ENCODE peak calls at places on chromosomes 7 and 10, in seven cellular contexts. Z is nucleus accumbens, R is cardiac septum, A is posterior cingulate gyrus, U is dermis blood vessel endothelial cell, B is AG08395, L is AG04450. S is an unnamed sample.

GRCh38 chr7:8109196-8110022 is 140.8 kb downstream of the GLCCI1 start:
- DNase-seq in U (no peak), R (no peak), Z (no peak), B (peak), A (no peak), L (no peak), S (no peak)

GRCh38 chr10:120514035-120514620 is 57.1 kb downstream of the PLPP4 start:
- DNase-seq in A (no peak), L (no peak), Z (no peak), U (peak), R (no peak), B (peak), S (no peak)

GRCh38 chr7:99469381-99470065 is 3.2 kb upstream of the ZNF789 start:
- DNase-seq in R (no peak), Z (no peak), L (no peak), A (no peak), B (no peak), U (no peak), S (no peak)

GRCh38 chr7:28596245-28596935 is 184.1 kb downstream of the CREB5 start:
- DNase-seq in Z (no peak), B (peak), L (no peak), A (no peak), U (no peak), R (no peak), S (no peak)

GRCh38 chr7:45971661-45972175 is 50.6 kb upstream of the IGFBP3 start:
- DNase-seq in U (no peak), R (no peak), A (no peak), L (no peak), B (no peak), Z (no peak), S (no peak)

GRCh38 chr7:138546829-138547228 is 86.8 kb downstream of the TRIM24 start:
- DNase-seq in B (no peak), U (no peak), R (no peak), Z (no peak), A (no peak), L (no peak), S (no peak)

GRCh38 chr10:21364196-21365114 is 161.0 kb downstream of the SKIDA1 start:
- DNase-seq in Z (no peak), U (peak), R (no peak), B (peak), A (no peak), L (peak), S (peak)

GRCh38 chr7:121126801-121127534 is 138.5 kb downstream of the CPED1 start:
- DNase-seq in B (no peak), A (no peak), U (peak), Z (no peak), L (no peak), R (no peak), S (no peak)

GRCh38 chr7:75993689-75994387 is 557 bp downstream of the TMEM120A start:
- DNase-seq in U (peak), Z (no peak), A (peak), R (peak), B (peak), L (no peak), S (peak)

GRCh38 chr10:34184901-34185386 is 630.2 kb downstream of the PARD3 start:
- DNase-seq in A (no peak), B (no peak), Z (no peak), L (no peak), U (peak), R (no peak), S (no peak)

GRCh38 chr10:21935439-21936023 is 68.0 kb downstream of the DNAJC1 start:
- DNase-seq in R (no peak), U (no peak), L (no peak), Z (no peak), A (no peak), B (no peak), S (no peak)

GRCh38 chr7:124747072-124747471 is 18.5 kb downstream of the GPR37 start:
- DNase-seq in Z (no peak), B (no peak), L (no peak), U (no peak), R (no peak), A (no peak), S (no peak)

GRCh38 chr10:45454262-45454661 is 80.2 kb downstream of the ALOX5 start:
- DNase-seq in B (no peak), Z (no peak), U (peak), L (no peak), A (no peak), R (no peak), S (no peak)

GRCh38 chr10:96971324-96971723 is 139.2 kb downstream of the LCOR start:
- DNase-seq in Z (no peak), B (no peak), U (no peak), L (no peak), A (no peak), R (no peak), S (no peak)

GRCh38 chr7:100866721-100867039 is 507 bp upstream of the TRIP6 start:
- DNase-seq in U (no peak), Z (no peak), A (no peak), L (no peak), B (no peak), R (no peak), S (no peak)

GRCh38 chr10:4431114-4431862 is 394.7 kb upstream of the AKR1E2 start:
- DNase-seq in A (no peak), R (no peak), U (no peak), Z (no peak), B (peak), L (peak), S (peak)

GRCh38 chr10:102452672-102453340 is 1.5 kb upstream of the C10orf95 start:
- DNase-seq in Z (no peak), U (peak), L (no peak), R (no peak), A (peak), B (peak), S (no peak)

GRCh38 chr7:116311816-116312471 is 101.6 kb downstream of the TES start:
- DNase-seq in L (no peak), Z (no peak), U (no peak), R (no peak), B (no peak), A (no peak), S (no peak)

GRCh38 chr10:71700735-71701368 is 18.7 kb downstream of the C10orf105 start:
- DNase-seq in L (no peak), R (no peak), A (no peak), Z (no peak), B (no peak), U (no peak), S (no peak)

GRCh38 chr7:37065779-37066271 is 341.5 kb upstream of the AOAH start:
- DNase-seq in Z (no peak), B (no peak), R (no peak), U (no peak), L (no peak), A (no peak), S (no peak)

GRCh38 chr10:131667047-131667446 is 233.8 kb upstream of the PPP2R2D start:
- DNase-seq in B (no peak), A (no peak), R (no peak), Z (no peak), L (no peak), U (no peak), S (no peak)

GRCh38 chr10:70320751-70321150 is 36.9 kb upstream of the NPFFR1 start:
- DNase-seq in B (peak), L (no peak), U (no peak), A (no peak), R (peak), Z (no peak), S (no peak)

GRCh38 chr7:142960955-142961512 is 1.1 kb downstream of the KEL start:
- DNase-seq in B (no peak), R (no peak), U (no peak), Z (no peak), L (no peak), A (no peak), S (no peak)

GRCh38 chr10:19412531-19412930 is 363.9 kb downstream of the MALRD1 start:
- DNase-seq in A (no peak), U (no peak), Z (no peak), L (peak), R (no peak), B (no peak), S (no peak)

GRCh38 chr7:28356619-28357018 is 55.7 kb upstream of the CREB5 start:
- DNase-seq in U (no peak), Z (no peak), B (no peak), R (no peak), A (no peak), L (no peak), S (no peak)

GRCh38 chr7:131600578-131600977 is 44.1 kb upstream of the PODXL start:
- DNase-seq in A (no peak), B (peak), L (peak), Z (no peak), R (no peak), U (peak), S (no peak)

GRCh38 chr10:15083674-15084501 is 4.7 kb downstream of the ACBD7 start:
- DNase-seq in Z (no peak), R (peak), A (no peak), L (no peak), B (no peak), U (no peak), S (no peak)

GRCh38 chr7:101945034-101945758 is 127.8 kb downstream of the CUX1 start:
- DNase-seq in U (no peak), L (no peak), A (no peak), Z (no peak), R (no peak), B (no peak), S (no peak)

GRCh38 chr7:73707045-73707631 is 12.3 kb downstream of the STX1A start:
- DNase-seq in A (peak), U (no peak), B (no peak), L (no peak), R (no peak), Z (no peak), S (no peak)

GRCh38 chr10:71998840-71999194 is 34.6 kb downstream of the CHST3 start:
- DNase-seq in B (peak), Z (no peak), A (no peak), L (no peak), R (no peak), U (no peak), S (peak)

GRCh38 chr7:131935180-131935579 is 378.8 kb upstream of the PODXL start:
- DNase-seq in R (no peak), U (no peak), A (no peak), Z (no peak), B (no peak), L (no peak), S (no peak)

GRCh38 chr7:98372993-98373392 is 27.9 kb downstream of the BAIAP2L1 start:
- DNase-seq in B (peak), L (no peak), U (peak), A (no peak), Z (no peak), R (no peak), S (no peak)